ENCODE peak calls at places on chromosomes 12 and 14, in four cellular contexts. S is AG09319; Q is osteocyte; R is CD8-positive, alpha-beta T cell. P is an unnamed sample.

GRCh38 chr12:54005853-54006699 is 2.7 kb upstream of the HOXC8 start:
- DNase-seq in R (peak), Q (peak), S (no peak), P (no peak)

GRCh38 chr14:68279437-68279720 is 459.8 kb downstream of the RAD51B start:
- DNase-seq in R (no peak), Q (no peak), S (no peak), P (no peak)

GRCh38 chr12:82593143-82593542 is 93.6 kb upstream of the TMTC2 start:
- DNase-seq in Q (no peak), S (no peak), R (no peak), P (no peak)

GRCh38 chr12:81811066-81811777 is 52.1 kb upstream of the PPFIA2 start:
- DNase-seq in S (peak), Q (no peak), R (no peak), P (no peak)

GRCh38 chr12:82874935-82875334 is 188.2 kb downstream of the TMTC2 start:
- DNase-seq in S (no peak), Q (no peak), R (no peak), P (peak)

GRCh38 chr12:1576410-1577240 is 17.8 kb downstream of the FBXL14 start:
- DNase-seq in S (no peak), R (no peak), Q (no peak), P (no peak)

GRCh38 chr14:96125536-96125935 is 79.1 kb upstream of the BDKRB2 start:
- DNase-seq in R (no peak), Q (no peak), S (no peak), P (no peak)

GRCh38 chr12:5478081-5478706 is 46.3 kb downstream of the NTF3 start:
- DNase-seq in S (no peak), R (no peak), Q (no peak), P (no peak)

GRCh38 chr12:112466011-112466422 is 47.3 kb downstream of the PTPN11 start:
- DNase-seq in S (no peak), R (no peak), Q (no peak), P (no peak)

GRCh38 chr12:13093191-13093849 is 10.1 kb downstream of the GSG1 start:
- DNase-seq in Q (no peak), S (no peak), R (no peak), P (no peak)

GRCh38 chr12:32331133-32331532 is 68.2 kb upstream of the FGD4 start:
- DNase-seq in Q (no peak), R (no peak), S (no peak), P (no peak)

GRCh38 chr14:31057701-31058364 is 31.7 kb upstream of the STRN3 start:
- DNase-seq in R (no peak), S (no peak), Q (no peak), P (no peak)

GRCh38 chr14:22220427-22220826 is 368.6 kb downstream of the DAD1 start:
- DNase-seq in Q (no peak), R (no peak), S (no peak), P (no peak)

GRCh38 chr12:122079038-122079531 is 529 bp downstream of the MLXIP start:
- DNase-seq in S (no peak), R (no peak), Q (no peak), P (no peak)

GRCh38 chr12:38113991-38114390 is 202.6 kb upstream of the ALG10B start:
- DNase-seq in Q (no peak), R (no peak), S (no peak), P (no peak)

GRCh38 chr12:19886805-19887105 is 447.5 kb downstream of the AEBP2 start:
- DNase-seq in R (no peak), Q (no peak), S (no peak), P (no peak)

GRCh38 chr14:50791201-50791600 is 39.8 kb downstream of the NIN start:
- DNase-seq in R (no peak), Q (no peak), S (no peak), P (no peak)

GRCh38 chr12:102958830-102959176 is 1.3 kb downstream of the ASCL1 start:
- DNase-seq in R (no peak), S (no peak), Q (no peak), P (no peak)

GRCh38 chr14:37592288-37593274 is 2.5 kb downstream of the FOXA1 start:
- DNase-seq in S (no peak), Q (no peak), R (no peak), P (no peak)

GRCh38 chr12:33427071-33427470 is 12.5 kb downstream of the SYT10 start:
- DNase-seq in R (no peak), Q (no peak), S (no peak), P (no peak)

GRCh38 chr12:130832561-130833209 is 6.4 kb downstream of the STX2 start:
- DNase-seq in R (no peak), S (no peak), Q (no peak), P (peak)

GRCh38 chr12:95182868-95183415 is 34.3 kb downstream of the FGD6 start:
- DNase-seq in S (peak), Q (no peak), R (no peak), P (no peak)

GRCh38 chr14:94751321-94751720 is 18.6 kb downstream of the GSC start:
- DNase-seq in Q (no peak), S (no peak), R (no peak), P (no peak)

GRCh38 chr14:45198551-45198950 is 54.5 kb downstream of the MIS18BP1 start:
- DNase-seq in S (no peak), R (no peak), Q (no peak), P (no peak)

GRCh38 chr14:90510208-90510607 is 113.4 kb downstream of the CALM1 start:
- DNase-seq in R (no peak), S (no peak), Q (no peak), P (no peak)

GRCh38 chr12:30694971-30695326 is 720 bp downstream of the IPO8 start:
- DNase-seq in Q (no peak), R (peak), S (no peak), P (peak)

GRCh38 chr12:49296836-49297694 is 2.1 kb downstream of the PRPH start:
- DNase-seq in R (peak), Q (no peak), S (no peak), P (no peak)

GRCh38 chr14:98773814-98774213 is 498.2 kb downstream of the BCL11B start:
- DNase-seq in Q (no peak), S (no peak), R (no peak), P (no peak)

GRCh38 chr12:78767264-78767981 is 97.2 kb upstream of the SYT1 start:
- DNase-seq in R (no peak), Q (no peak), S (no peak), P (no peak)
- TF ChIP-seq CTCF in R (no peak), Q (no peak), S (no peak), P (no peak)

DNA sequence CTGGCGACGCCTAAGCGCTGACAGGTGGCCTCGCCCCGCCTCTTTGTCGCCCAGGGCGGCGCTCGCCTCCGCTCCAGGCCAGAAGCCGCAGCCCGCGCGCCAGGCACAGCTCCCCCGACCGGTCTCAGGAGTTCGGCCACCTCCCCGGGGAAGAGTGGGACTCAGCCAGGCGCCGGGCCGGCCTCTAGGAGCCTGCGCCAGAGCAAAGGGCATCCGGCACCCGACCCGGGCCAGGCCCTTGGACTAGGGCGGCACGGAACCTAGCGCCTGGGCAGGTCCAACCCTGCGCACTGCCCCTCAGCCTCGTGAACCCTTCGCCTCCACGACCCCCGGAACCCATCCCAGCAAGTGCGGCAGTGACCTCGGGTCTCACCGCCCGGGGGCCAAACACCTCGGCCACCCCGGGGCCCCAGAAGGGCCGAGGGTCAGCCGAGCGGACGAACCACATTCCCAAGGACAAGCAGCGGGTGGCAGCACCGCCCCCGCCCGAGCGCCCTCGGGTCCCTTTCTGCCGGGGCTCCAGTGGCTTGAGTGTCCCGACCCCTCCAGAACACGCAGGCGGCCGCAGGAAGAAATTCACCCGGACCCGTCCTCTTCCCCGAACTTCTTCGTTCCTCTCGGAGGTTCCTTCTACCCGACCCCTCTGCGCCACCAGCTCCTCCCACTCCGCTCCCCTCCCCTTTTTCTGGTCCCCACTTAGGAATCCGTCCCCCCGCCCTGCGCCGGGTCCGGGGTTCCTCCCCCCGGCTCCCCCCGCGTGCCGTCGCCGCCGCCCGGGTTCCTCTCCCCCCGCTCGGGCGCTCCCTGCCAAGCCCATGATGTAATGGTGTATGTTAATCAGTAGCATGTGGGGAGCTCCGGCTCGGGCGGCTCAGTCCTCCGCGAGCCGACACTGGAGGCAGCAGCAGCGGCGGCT is 1.4 kb upstream of the SAMD4A start:
- DNase-seq in S (peak), Q (peak), R (peak), P (peak)
- TF ChIP-seq CTCF in S (peak), Q (peak), R (no peak), P (peak)

DNA sequence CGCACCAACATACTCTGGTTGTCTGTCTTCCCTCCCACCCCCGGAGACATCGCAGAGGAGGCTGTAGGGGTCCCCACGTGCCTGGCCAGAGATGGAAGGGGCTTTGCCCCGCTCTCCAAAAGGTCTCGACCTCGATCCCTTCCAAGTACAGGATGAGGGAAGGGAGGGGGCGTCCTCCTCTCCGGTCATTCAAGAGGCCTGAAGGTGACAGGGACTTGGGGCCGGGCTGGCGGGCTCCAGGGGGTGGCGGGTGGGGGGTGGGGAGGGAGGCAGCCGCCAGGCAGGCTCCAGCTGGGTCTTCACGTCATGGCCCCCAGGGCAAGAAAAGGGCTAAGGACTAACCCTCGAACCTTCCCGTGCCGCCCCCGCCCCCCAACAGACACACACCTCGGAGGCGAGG is 15.1 kb downstream of the TBX3 start:
- DNase-seq in R (no peak), Q (no peak), S (no peak), P (no peak)
- TF ChIP-seq CTCF in R (no peak), Q (no peak), S (no peak), P (no peak)

DNA sequence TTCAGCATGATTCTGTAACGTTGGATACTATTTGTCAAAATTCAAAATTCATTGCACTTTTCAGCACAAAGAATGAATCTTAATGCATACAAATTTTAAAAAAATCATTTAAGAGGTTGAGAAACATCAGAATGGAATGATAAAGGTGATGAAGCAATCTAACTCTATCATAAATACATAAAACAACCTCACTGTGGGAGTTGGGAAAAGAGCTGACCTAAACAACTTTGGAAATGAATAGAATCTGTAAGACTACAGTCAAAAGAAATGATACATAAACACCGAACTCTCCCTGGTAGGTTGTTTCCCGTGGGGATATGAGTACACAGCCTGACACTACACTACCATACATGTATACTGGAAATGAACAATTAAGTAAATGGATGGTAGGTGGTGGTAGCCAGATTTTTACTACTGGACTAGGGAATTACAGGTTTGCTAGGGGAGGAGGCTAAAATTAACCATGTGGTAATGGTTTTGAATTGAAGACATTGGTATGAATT is 64.9 kb upstream of the PARP11 start:
- DNase-seq in S (no peak), R (no peak), Q (no peak), P (no peak)
- TF ChIP-seq CTCF in S (no peak), R (no peak), Q (no peak), P (no peak)

GRCh38 chr12:100391856-100392255 is 35.0 kb downstream of the SLC17A8 start:
- DNase-seq in R (no peak), S (no peak), Q (no peak), P (no peak)
- TF ChIP-seq CTCF in R (no peak), S (no peak), Q (no peak), P (peak)

GRCh38 chr14:92325835-92326234 is 2.9 kb downstream of the SLC24A4 start:
- DNase-seq in S (no peak), Q (no peak), R (no peak), P (no peak)
- TF ChIP-seq CTCF in S (no peak), Q (peak), R (no peak), P (no peak)

DNA sequence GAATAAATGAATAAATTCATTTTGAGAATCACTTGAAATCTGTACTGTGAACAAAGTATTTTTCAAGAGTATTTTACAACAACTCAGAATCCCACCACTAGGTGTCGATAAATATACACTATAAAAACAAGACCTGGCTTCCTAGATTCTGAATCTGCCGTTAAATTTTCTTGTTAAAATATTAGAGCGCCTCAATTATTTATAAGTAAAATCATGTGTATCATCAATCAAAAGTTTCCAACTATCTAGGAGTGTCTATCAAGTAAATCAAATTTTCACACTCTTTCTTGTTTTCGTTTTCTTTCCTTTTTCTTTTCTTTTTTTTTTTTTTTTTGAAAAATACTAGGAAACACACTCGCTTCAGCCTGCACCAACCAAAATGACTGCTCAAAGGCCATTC is 179.2 kb upstream of the DCN start:
- DNase-seq in Q (no peak), S (no peak), R (no peak), P (peak)
- TF ChIP-seq CTCF in Q (peak), S (peak), R (peak), P (peak)

DNA sequence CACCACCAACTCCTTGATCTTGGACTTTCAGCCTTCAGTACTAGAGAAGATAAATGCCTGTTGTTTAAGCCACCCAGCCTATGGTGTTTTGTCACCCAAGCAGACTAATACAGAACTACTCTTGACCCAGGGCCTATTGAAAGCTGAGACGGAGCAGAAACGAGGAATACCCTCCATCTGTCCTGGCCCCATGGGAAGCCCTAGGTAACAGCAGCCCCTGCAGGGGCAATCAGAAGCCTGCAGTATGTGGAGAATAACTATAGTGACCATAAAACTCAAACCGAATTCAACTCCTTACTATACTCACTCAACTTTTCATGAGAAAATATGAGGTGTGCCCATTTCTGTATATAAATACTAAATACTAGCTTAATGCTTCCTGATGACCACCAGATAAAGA is 307.4 kb downstream of the NUAK1 start:
- DNase-seq in S (no peak), Q (no peak), R (no peak), P (no peak)
- TF ChIP-seq CTCF in S (no peak), Q (no peak), R (no peak), P (no peak)

P was measured in retinal pigment epithelial cell.